ENCODE peak calls at places on chromosomes 1 and 21, in eight cellular contexts. V is spleen, C is ovary, M is IMR-90, A is testis, I is adrenal gland, P is body of pancreas, B is uterus. G is an unnamed sample.

GRCh38 chr1:180040034-180040433 is 85.4 kb downstream of the CEP350 start:
- DNase-seq in V (no peak), C (no peak), M (peak; percentile 37), A (no peak), I (peak; percentile 34), P (no peak), B (no peak), G (no peak)

GRCh38 chr1:21670059-21670881 is 1.1 kb upstream of the RAP1GAP start:
- DNase-seq in V (no peak), C (no peak), M (no peak), A (no peak), I (no peak), P (no peak), B (no peak), G (no peak)

GRCh38 chr21:45639206-45640000 is 4.1 kb upstream of the PCBP3 start:
- DNase-seq in V (no peak), C (no peak), M (no peak), A (no peak), I (no peak), P (no peak), B (no peak), G (no peak)

GRCh38 chr1:52727114-52727586 is 897 bp downstream of the ZYG11B start:
- DNase-seq in V (no peak), C (no peak), M (no peak), A (no peak), I (no peak), P (peak; percentile 23), B (no peak), G (no peak)

GRCh38 chr1:158793604-158794003 is 12.6 kb upstream of the OR6N2 start:
- DNase-seq in V (no peak), C (no peak), M (no peak), A (no peak), I (no peak), P (no peak), B (no peak), G (no peak)

GRCh38 chr1:31111290-31111951 is 45.9 kb upstream of the PUM1 start:
- DNase-seq in V (no peak), C (peak; percentile 24), M (peak; percentile 34), A (no peak), I (peak; percentile 73), P (no peak), B (peak; percentile 15), G (peak; percentile 43)

GRCh38 chr1:47224676-47225399 is 7.2 kb downstream of the TAL1 start:
- DNase-seq in V (no peak), C (no peak), M (no peak), A (no peak), I (no peak), P (no peak), B (no peak), G (no peak)

GRCh38 chr1:192635939-192636338 is at the start of gene RGS13:
- DNase-seq in V (no peak), C (no peak), M (no peak), A (no peak), I (no peak), P (no peak), B (no peak), G (no peak)

GRCh38 chr1:111203681-111204210 is 3.3 kb upstream of the DENND2D start:
- DNase-seq in V (peak; percentile 99), C (peak; percentile 44), M (no peak), A (peak; percentile 71), I (peak; percentile 86), P (peak; percentile 87), B (peak; percentile 24), G (peak; percentile 90)

GRCh38 chr1:111205724-111206070 is 5.3 kb upstream of the DENND2D start:
- DNase-seq in V (no peak), C (no peak), M (peak; percentile 76), A (no peak), I (no peak), P (no peak), B (no peak), G (no peak)

GRCh38 chr1:111204211-111204883 is 3.9 kb upstream of the DENND2D start:
- DNase-seq in V (peak; percentile 98), C (peak; percentile 28), M (no peak), A (peak; percentile 46), I (peak; percentile 63), P (peak; percentile 76), B (no peak), G (peak; percentile 55)

GRCh38 chr1:111202707-111203623 is 2.5 kb upstream of the DENND2D start:
- DNase-seq in V (no peak), C (no peak), M (no peak), A (no peak), I (no peak), P (no peak), B (no peak), G (no peak)

DNA sequence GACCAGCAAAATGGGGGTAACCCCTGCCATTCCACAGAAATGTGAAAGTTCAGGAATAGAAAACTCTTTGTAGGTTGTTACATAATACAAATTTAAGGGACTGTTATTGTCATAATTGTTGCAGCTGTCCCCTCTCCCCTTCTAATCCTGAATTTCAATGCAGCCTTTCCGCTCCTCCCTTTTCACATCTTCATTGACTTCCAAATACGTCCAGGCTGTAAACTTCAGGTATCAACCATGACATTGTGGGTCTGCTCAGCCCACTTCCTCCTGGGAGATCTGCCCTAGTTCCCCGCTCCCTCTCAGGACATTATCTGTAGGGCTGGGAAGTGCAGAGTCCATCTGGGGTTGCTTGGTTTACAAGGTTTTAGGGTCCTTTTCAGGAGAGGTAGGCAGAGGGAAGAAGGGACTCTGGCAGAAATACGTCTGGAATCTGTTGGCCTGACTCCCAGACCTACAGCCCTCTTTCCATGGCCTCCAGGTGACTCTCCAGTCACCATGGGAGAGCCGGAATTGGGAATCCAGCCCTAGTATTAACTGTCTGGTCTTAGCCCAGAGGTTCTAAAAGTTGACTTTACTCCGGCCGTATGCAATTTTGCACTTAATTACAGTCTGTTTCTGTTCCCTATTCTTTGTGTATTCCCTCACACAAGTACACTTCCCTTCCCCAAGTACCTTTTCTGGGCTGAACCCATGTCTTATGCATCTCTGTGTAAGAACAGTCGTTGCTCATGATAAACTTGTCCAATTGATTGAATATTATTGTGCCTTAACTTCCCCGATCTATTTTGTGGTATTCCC is 4.7 kb upstream of the DENND2D start:
- DNase-seq in V (no peak), C (no peak), M (no peak), A (no peak), I (no peak), P (no peak), B (no peak), G (no peak)
- TF ChIP-seq POLR2A in V (no peak), C (no peak), M (no peak), A (no peak), I (no peak), P (no peak), B (no peak), G (no peak)

DNA sequence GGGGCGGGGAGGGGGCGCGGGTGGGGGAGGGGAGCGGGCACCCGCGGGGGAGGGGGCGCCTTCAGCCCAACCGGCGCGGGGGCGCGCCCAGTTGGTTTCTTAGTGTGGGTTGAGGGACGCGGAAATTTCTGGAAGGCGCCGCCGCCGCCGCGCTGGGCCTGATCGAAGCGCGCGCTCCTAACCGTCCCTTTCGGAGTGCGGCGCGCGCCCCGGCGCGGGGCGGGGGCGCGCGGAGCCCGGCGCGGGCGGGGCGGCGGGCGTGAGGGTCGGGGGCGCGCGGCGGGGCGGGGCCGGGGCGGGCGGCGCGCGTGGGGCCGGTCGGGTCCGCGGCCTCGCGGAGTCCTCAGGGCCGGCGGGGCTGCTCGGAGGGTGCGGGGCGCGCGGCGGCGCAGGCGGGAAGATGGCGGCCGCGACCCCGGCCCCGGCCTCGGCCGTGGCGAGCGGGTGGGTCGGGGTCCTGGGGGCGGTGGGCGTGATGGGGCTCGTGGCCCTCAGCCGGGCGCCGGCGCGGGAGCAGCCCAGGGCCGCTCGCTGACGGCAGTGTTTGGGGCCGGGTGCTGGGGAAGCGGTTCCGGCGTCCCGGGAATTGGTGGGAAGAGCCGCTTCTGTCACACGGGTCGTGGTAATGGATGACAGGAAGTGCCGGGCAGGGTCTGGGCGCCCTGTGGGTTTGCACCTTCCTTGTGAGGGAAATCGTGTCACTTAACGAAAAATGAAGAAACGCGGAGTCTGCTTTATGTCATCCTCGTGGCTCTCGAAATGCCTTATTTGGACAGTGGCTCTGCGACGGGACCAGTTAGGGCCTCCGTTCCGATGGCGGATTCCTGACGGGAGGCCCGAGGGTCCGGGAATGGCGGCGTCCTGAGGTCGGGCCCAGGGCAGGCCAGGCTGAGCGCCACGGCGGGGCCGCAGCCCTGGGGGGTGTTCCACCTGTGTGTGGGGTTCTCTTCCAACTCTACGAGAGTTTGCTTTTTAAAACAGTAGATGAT is 764 bp downstream of the PKNOX1 start:
- DNase-seq in V (peak; percentile 93), C (peak; percentile 43), M (peak; percentile 64), A (peak; percentile 76), I (peak; percentile 68), P (peak; percentile 73), B (no peak), G (peak; percentile 77)
- TF ChIP-seq POLR2A in V (no peak), C (peak; percentile 41), M (peak; percentile 60), A (no peak), I (peak; percentile 27), P (no peak), B (no peak), G (no peak)

DNA sequence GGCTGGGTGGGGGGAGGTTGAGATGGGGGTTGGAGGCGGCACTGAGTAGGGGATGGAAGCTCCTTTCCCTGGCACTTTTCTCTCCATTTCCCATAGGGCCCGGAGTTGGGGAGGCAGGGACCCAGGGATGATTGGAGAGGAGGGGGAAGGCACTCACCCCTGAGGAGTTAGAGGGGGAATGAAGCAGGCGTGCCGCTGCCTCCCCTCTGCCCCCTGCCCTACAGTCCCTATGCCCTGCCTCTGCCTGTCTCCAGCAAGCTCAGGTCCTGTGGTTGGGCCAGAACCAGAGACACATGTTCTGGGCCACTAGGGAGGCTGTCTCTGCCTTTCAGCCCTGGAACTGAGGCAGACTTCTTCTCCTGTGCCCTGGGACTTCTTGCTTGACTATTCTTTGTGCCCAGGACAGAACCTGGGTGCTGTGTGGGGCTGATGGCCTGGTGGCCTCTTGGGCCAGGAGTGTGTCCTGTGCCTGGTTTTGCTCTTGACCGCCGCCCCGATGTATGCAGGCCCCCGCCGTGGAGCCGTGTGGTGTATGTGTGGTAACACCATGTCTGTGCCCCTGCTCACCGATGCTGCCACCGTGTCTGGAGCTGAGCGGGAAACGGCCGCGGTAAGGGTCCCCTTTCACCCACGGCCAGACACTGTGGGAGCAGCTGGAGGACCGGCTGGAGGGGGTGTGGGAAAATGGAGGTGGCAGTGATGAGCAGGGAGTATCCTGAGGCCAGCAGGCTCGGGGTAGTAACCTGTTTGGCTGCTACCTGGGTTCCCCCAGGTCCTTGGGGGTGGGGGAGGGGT is 1.4 kb downstream of the LYPLA2 start:
- DNase-seq in V (peak; percentile 70), C (no peak), M (no peak), A (no peak), I (peak; percentile 31), P (no peak), B (no peak), G (no peak)
- TF ChIP-seq POLR2A in V (no peak), C (no peak), M (no peak), A (no peak), I (no peak), P (no peak), B (no peak), G (no peak)

GRCh38 chr1:151459331-151460046 is at the start of gene POGZ:
- DNase-seq in V (peak; percentile 97), C (peak; percentile 98), M (peak; percentile 98), A (peak; percentile 97), I (peak; percentile 98), P (peak; percentile 95), B (peak; percentile 96), G (peak; percentile 98)

GRCh38 chr1:151455966-151456365 is 3.3 kb downstream of the POGZ start:
- DNase-seq in V (no peak), C (no peak), M (no peak), A (no peak), I (no peak), P (no peak), B (no peak), G (no peak)

GRCh38 chr1:151455231-151455630 is 4.1 kb downstream of the POGZ start:
- DNase-seq in V (no peak), C (no peak), M (no peak), A (no peak), I (no peak), P (no peak), B (no peak), G (no peak)

GRCh38 chr1:151458936-151459330 is 361 bp downstream of the POGZ start:
- DNase-seq in V (peak; percentile 91), C (peak; percentile 68), M (peak; percentile 63), A (peak; percentile 74), I (peak; percentile 79), P (peak; percentile 74), B (peak; percentile 66), G (peak; percentile 78)

DNA sequence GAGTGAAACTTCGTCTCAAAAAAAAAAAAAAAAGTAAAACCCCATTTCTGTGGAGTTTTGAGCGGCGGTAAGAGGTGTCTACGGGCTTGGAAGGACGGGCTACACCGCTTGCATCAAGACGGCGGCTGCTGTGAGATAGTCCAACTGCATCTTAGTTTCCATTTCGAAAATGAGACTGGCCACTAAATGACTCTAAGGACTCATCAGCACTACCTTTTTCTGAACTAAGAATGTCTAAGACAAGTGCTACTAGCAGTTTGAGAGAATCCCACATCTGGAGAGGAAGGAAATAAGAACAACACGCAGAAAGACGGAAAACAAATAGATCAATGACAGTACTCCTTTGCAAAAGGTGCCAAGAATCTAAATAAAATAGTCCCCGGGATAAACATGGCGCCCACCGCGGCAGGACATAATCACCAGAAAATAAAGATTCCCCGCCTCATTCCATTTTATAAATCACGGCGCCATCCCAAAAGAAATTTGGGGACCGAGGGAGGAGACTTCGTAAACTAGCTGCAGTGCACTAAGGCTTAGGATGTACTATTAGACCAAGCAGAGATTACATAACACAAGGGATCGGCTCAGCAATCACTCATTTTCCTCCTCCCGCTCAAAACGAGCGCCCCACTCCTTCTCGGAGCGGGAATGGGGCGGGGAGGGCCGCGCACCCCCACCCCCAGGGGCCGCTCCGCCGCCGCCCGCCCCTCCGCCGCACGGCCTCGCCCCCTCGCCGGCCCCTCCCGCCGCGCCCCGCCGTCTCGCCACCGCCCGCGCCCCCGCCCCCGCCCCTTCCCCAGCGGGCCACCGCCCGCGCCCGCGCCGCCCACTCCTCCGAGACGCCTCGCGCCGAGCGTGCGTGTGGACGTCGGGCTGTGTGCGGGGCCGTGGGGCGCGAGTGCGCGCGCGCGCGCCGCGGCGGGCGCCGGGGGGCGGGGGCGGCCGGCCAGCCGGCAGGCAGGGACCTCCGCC is 1.1 kb downstream of the POGZ start:
- DNase-seq in V (peak; percentile 92), C (peak; percentile 61), M (peak; percentile 87), A (peak; percentile 69), I (peak; percentile 71), P (peak; percentile 66), B (peak; percentile 72), G (peak; percentile 73)
- TF ChIP-seq POLR2A in V (no peak), C (peak; percentile 48), M (peak; percentile 69), A (no peak), I (peak; percentile 78), P (no peak), B (no peak), G (no peak)

G was measured in heart left ventricle.